ENCODE peak calls at places on chromosomes 12 and 14, in four cellular contexts. P is fibroblast of mammary gland, Y is heart left ventricle, S is GM12865. K is an unnamed sample.

GRCh38 chr12:52884526-52885293 is 20.2 kb downstream of the KRT8 start:
- DNase-seq in S (peak), Y (peak), P (peak), K (peak)

GRCh38 chr12:106248177-106248848 is 493 bp upstream of the CKAP4 start:
- DNase-seq in P (peak), S (peak), Y (peak), K (peak)

GRCh38 chr14:77186911-77187648 is 5.5 kb downstream of the TMEM63C start:
- DNase-seq in S (no peak), P (peak), Y (no peak), K (peak)

GRCh38 chr14:52821805-52822250 is 30.4 kb upstream of the GNPNAT1 start:
- DNase-seq in P (no peak), Y (no peak), S (no peak), K (no peak)

GRCh38 chr14:55593698-55594097 is 13.7 kb downstream of the KTN1 start:
- DNase-seq in P (no peak), Y (no peak), S (no peak), K (no peak)

GRCh38 chr12:132154341-132154761 is 10.1 kb downstream of the NOC4L start:
- DNase-seq in P (no peak), S (no peak), Y (no peak), K (no peak)

GRCh38 chr12:119669744-119670472 is 2.0 kb downstream of the PRKAB1 start:
- DNase-seq in Y (no peak), S (no peak), P (no peak), K (peak)

GRCh38 chr12:53842686-53843085 is 90.9 kb upstream of the CISTR start:
- DNase-seq in P (no peak), Y (no peak), S (no peak), K (no peak)

GRCh38 chr14:104115691-104116543 is 22.5 kb upstream of the KIF26A start:
- DNase-seq in S (no peak), P (no peak), Y (no peak), K (peak)

GRCh38 chr14:88955470-88955869 is 131.0 kb downstream of the TTC8 start:
- DNase-seq in P (no peak), S (no peak), Y (no peak), K (no peak)

GRCh38 chr12:16531623-16532022 is 74.3 kb downstream of the LMO3 start:
- DNase-seq in Y (no peak), P (no peak), S (peak), K (no peak)

GRCh38 chr14:24297190-24297964 is 2.2 kb downstream of the DHRS1 start:
- DNase-seq in S (peak), Y (no peak), P (peak), K (peak)

GRCh38 chr14:61764342-61765122 is 2.3 kb downstream of the SNAPC1 start:
- DNase-seq in Y (no peak), S (no peak), P (no peak), K (peak)

GRCh38 chr12:122909442-122910288 is 13.7 kb upstream of the VPS37B start:
- DNase-seq in S (no peak), Y (peak), P (no peak), K (no peak)

GRCh38 chr12:56299308-56299852 is 750 bp downstream of the CS start:
- DNase-seq in Y (no peak), S (peak), P (peak), K (peak)

GRCh38 chr12:51538149-51538548 is 52.9 kb upstream of the SCN8A start:
- DNase-seq in Y (no peak), P (no peak), S (no peak), K (no peak)

GRCh38 chr12:58425481-58426392 is 484.4 kb downstream of the ATP23 start:
- DNase-seq in S (peak), Y (no peak), P (peak), K (peak)
- H3K4me3 ChIP-seq in S (peak), Y (no peak), P (no peak), K (peak)

GRCh38 chr12:7503686-7504085 is at the start of gene CD163:
- DNase-seq in P (peak), S (no peak), Y (no peak), K (no peak)
- H3K4me3 ChIP-seq in P (no peak), S (no peak), Y (peak), K (no peak)

DNA sequence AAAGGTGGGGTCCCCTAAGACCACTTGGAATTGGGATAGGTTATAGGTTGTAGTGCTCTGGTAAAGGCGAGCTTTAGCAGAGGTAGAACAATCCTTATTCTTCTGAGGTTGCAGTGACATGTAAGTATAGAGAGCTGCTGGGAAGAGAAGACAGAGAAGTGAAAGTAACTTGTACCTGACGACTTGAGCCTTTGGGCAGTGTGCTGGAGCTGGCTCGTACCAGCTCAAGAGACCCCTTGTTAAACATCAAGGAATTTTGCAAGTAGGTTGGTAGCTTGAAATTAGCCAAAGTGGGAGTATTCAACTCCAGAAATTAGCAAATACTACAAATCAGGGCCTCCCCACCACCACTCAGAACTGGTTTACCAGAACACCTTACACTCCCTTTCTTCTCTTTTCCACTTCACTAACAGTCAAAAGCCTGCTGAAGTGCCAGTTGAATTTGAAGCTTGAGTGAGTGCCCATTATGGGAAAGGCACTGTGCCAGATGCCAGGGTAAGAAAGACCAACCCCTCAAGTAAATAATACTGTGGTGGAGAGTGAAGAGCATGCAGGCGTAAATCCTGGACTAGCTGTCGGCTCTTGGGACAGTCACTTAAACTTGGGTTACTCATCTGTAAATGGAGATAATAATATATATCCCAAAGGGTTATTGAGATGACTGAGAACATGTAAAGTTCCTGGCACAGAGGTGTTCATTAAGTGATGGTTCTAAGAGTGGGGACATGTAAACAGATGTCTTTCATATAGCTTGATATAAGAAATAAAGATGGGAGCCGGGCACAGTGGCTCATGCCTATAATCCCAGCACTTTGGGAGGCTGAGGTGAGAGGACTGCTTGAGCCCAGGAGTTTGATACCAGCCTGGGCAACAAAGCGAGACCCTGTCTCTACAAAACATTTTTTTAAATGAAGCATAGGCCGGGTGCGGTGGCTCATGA is 27.1 kb upstream of the EID3 start:
- DNase-seq in S (peak), P (no peak), Y (no peak), K (peak)
- H3K4me3 ChIP-seq in S (peak), P (no peak), Y (no peak), K (peak)

DNA sequence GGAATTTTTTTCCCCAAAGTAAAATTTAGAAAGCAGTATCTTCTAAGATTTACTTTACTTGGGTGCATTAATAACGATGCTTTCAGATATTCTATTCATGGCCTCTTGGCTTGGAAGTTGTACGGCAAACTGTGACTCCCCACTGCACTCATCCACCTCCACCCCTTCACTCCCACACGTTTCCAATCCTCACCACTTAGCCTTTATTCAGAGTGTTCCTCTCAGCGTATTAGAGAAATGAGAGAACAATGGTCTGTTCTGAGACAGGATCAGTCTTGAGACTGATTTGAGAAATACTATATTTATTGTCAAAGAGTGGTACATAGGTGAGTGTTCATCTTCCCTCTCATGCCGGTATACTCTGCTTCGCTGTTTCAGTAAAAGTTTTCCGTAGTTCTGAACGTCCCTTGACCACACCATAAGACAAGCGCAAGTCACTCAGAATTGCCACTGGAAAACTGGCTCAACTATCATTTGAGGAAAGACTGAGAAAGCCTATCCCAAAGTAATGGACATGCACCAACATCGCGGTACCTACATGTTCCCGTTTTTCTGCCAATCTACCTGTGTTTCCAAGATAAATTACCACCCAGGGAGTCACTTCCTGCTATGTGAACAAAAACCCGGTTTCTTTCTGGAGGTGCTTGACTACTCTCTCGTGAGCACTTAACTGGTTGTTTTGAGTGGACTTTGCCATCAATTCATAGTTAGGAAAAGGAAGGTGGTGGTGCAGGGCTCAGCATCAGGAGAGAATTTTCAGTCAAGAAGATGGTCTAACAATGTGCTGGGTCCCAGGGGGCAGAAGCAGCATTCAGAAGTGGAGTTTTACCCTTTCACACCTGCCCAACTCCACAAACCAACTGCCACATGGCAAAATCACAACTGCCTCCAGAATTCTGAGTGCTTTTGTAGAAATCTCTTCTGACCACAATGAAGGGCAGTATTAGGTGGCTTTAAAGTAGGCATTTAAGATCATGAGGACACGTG is 1.5 kb downstream of the EGLN3 start:
- DNase-seq in P (no peak), Y (no peak), S (no peak), K (no peak)
- H3K4me3 ChIP-seq in P (no peak), Y (peak), S (no peak), K (peak)

GRCh38 chr14:51094282-51094821 is 553 bp downstream of the TRIM9 start:
- DNase-seq in P (no peak), S (no peak), Y (no peak), K (no peak)
- H3K4me3 ChIP-seq in P (peak), S (peak), Y (peak), K (peak)

GRCh38 chr12:138898-139534 is 72.4 kb downstream of the IQSEC3 start:
- DNase-seq in P (peak), S (no peak), Y (peak), K (no peak)

GRCh38 chr12:135127-135526 is 68.6 kb downstream of the IQSEC3 start:
- DNase-seq in P (no peak), Y (no peak), S (no peak), K (no peak)

GRCh38 chr12:138171-138897 is 71.8 kb downstream of the IQSEC3 start:
- DNase-seq in Y (no peak), S (no peak), P (no peak), K (no peak)

GRCh38 chr12:143964-144649 is 69.8 kb downstream of the SLC6A12 start:
- DNase-seq in P (no peak), Y (no peak), S (no peak), K (peak)

DNA sequence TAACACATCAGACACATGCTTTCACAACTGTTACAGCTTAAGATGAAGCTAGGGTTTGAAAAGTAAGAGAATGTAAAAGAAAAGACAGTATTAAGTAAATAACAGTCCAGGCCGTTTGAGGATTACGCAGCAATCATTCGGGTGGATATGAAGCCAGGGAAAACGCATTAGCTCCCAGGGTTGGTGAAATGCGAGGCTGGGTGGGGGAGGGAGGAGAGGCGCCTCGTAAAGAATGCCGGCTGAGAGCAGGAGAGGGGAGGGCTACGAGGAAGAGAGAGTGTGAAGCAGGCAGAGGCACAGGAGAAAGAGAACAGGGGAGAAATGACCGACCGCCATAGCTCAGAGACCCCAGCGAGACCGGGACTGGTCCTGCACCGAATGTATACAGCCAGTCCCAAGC is 73.0 kb downstream of the IQSEC3 start:
- DNase-seq in P (no peak), Y (no peak), S (no peak), K (no peak)
- H3K4me3 ChIP-seq in P (no peak), Y (peak), S (no peak), K (no peak)